ENCODE peak calls at places on chromosomes 1 and 21, in nine cellular contexts. A is kidney epithelial cell; I is tibial artery; O is GM04504; F is A549; J is heart left ventricle; V is Calu3; W is CD8-positive, alpha-beta T cell; K is stimulated activated CD8-positive, alpha-beta memory T cell treated with anti-CD3 and anti-CD28 coated beads, Interleukin-7, amount 100 ng/mL, for 1 hour. C is an unnamed sample.
A peak's percentile ranks its signal among the peaks of the same experiment; 100 is the strongest.

GRCh38 chr1:164565356-164565755 is 6.4 kb downstream of the PBX1 start:
- DNase-seq in A (no peak), I (no peak), J (no peak), V (no peak), W (no peak), O (no peak), F (no peak), K (no peak), C (no peak)

GRCh38 chr1:202964755-202965440 is 2.2 kb downstream of the CYB5R1 start:
- DNase-seq in W (no peak), A (no peak), V (no peak), J (peak; percentile 58), I (no peak), F (no peak), O (no peak), K (no peak), C (peak; percentile 61)

GRCh38 chr1:75342799-75343198 is 208.6 kb downstream of the LHX8 start:
- DNase-seq in A (no peak), V (no peak), W (no peak), K (no peak), I (no peak), O (no peak), F (no peak), J (no peak), C (no peak)

GRCh38 chr1:22256213-22256512 is 113.3 kb upstream of the WNT4 start:
- DNase-seq in J (no peak), F (no peak), I (no peak), W (no peak), K (no peak), V (no peak), A (no peak), O (no peak), C (no peak)

GRCh38 chr1:227532019-227532619 is 31.2 kb upstream of the ZNF678 start:
- DNase-seq in I (no peak), O (no peak), J (no peak), A (no peak), K (no peak), W (no peak), F (no peak), V (no peak), C (no peak)

GRCh38 chr1:110150330-110151174 is at the start of gene SLC6A17:
- DNase-seq in A (no peak), W (no peak), J (no peak), I (peak; percentile 54), K (no peak), V (peak; percentile 47), O (peak; percentile 20), F (peak; percentile 66), C (peak; percentile 81)

GRCh38 chr1:34479731-34480130 is 275.1 kb upstream of the GJB5 start:
- DNase-seq in K (no peak), J (no peak), V (no peak), O (no peak), I (no peak), A (no peak), W (no peak), F (no peak), C (peak; percentile 5)

GRCh38 chr21:34305605-34306235 is 58.1 kb upstream of the KCNE2 start:
- DNase-seq in K (no peak), I (no peak), O (no peak), J (peak; percentile 30), F (no peak), V (no peak), W (no peak), A (no peak), C (no peak)

C was measured in BE2C.